ENCODE peak calls at places on chromosomes 13 and 19, in seven cellular contexts. One of them, this sample, is unnamed.

GRCh38 chr19:33819875-33820781 is 23.5 kb downstream of the KCTD15 start:
- DNase-seq in astrocyte of the spinal cord: peak; percentile 59
- DNase-seq in CD4-positive, CD25-positive, alpha-beta regulatory T cell: peak; percentile 80
- DNase-seq in GM23338: peak; percentile 84
- DNase-seq in cardiac fibroblast: peak; percentile 68
- DNase-seq in BJ: peak; percentile 25
- DNase-seq in pancreas: peak; percentile 75
- DNase-seq in this sample: peak; percentile 61

GRCh38 chr19:34351382-34351802 is 13.6 kb upstream of the GPI start:
- DNase-seq in astrocyte of the spinal cord: no peak
- DNase-seq in CD4-positive, CD25-positive, alpha-beta regulatory T cell: peak; percentile 82
- DNase-seq in GM23338: no peak
- DNase-seq in cardiac fibroblast: no peak
- DNase-seq in BJ: no peak
- DNase-seq in pancreas: no peak
- DNase-seq in this sample: no peak

GRCh38 chr13:112454648-112455334 is 78.6 kb downstream of the SPACA7 start:
- DNase-seq in astrocyte of the spinal cord: no peak
- DNase-seq in CD4-positive, CD25-positive, alpha-beta regulatory T cell: no peak
- DNase-seq in GM23338: no peak
- DNase-seq in cardiac fibroblast: no peak
- DNase-seq in BJ: no peak
- DNase-seq in pancreas: no peak
- DNase-seq in this sample: no peak

GRCh38 chr13:30569901-30570576 is 47.7 kb upstream of the USPL1 start:
- DNase-seq in astrocyte of the spinal cord: peak; percentile 96
- DNase-seq in CD4-positive, CD25-positive, alpha-beta regulatory T cell: no peak
- DNase-seq in GM23338: peak; percentile 17
- DNase-seq in cardiac fibroblast: peak; percentile 96
- DNase-seq in BJ: peak; percentile 90
- DNase-seq in pancreas: no peak
- DNase-seq in this sample: peak; percentile 96

GRCh38 chr19:58543826-58544590 is at the start of gene TRIM28:
- DNase-seq in astrocyte of the spinal cord: peak; percentile 99
- DNase-seq in CD4-positive, CD25-positive, alpha-beta regulatory T cell: peak; percentile 98
- DNase-seq in GM23338: peak; percentile 98
- DNase-seq in cardiac fibroblast: peak; percentile 99
- DNase-seq in BJ: peak; percentile 97
- DNase-seq in pancreas: peak; percentile 97
- DNase-seq in this sample: peak; percentile 100

GRCh38 chr19:10961763-10962536 is 1.1 kb downstream of the SMARCA4 start:
- DNase-seq in astrocyte of the spinal cord: peak; percentile 23
- DNase-seq in CD4-positive, CD25-positive, alpha-beta regulatory T cell: no peak
- DNase-seq in GM23338: no peak
- DNase-seq in cardiac fibroblast: peak; percentile 34
- DNase-seq in BJ: no peak
- DNase-seq in pancreas: no peak
- DNase-seq in this sample: peak; percentile 43

GRCh38 chr13:49315036-49315565 is 67.4 kb downstream of the CDADC1 start:
- DNase-seq in astrocyte of the spinal cord: peak; percentile 20
- DNase-seq in CD4-positive, CD25-positive, alpha-beta regulatory T cell: no peak
- DNase-seq in GM23338: no peak
- DNase-seq in cardiac fibroblast: peak; percentile 26
- DNase-seq in BJ: no peak
- DNase-seq in pancreas: no peak
- DNase-seq in this sample: peak; percentile 54

GRCh38 chr13:94236876-94237275 is 242.6 kb downstream of the DCT start:
- DNase-seq in astrocyte of the spinal cord: peak; percentile 10
- DNase-seq in CD4-positive, CD25-positive, alpha-beta regulatory T cell: peak; percentile 18
- DNase-seq in GM23338: no peak
- DNase-seq in cardiac fibroblast: peak; percentile 22
- DNase-seq in BJ: no peak
- DNase-seq in pancreas: no peak
- DNase-seq in this sample: no peak

GRCh38 chr13:20001351-20001750 is 42.8 kb downstream of the ZMYM2 start:
- DNase-seq in astrocyte of the spinal cord: no peak
- DNase-seq in CD4-positive, CD25-positive, alpha-beta regulatory T cell: no peak
- DNase-seq in GM23338: no peak
- DNase-seq in cardiac fibroblast: no peak
- DNase-seq in BJ: no peak
- DNase-seq in pancreas: no peak
- DNase-seq in this sample: no peak

GRCh38 chr19:18153555-18154134 is 682 bp downstream of the PIK3R2 start:
- DNase-seq in astrocyte of the spinal cord: no peak
- DNase-seq in CD4-positive, CD25-positive, alpha-beta regulatory T cell: peak; percentile 10
- DNase-seq in GM23338: peak; percentile 31
- DNase-seq in cardiac fibroblast: no peak
- DNase-seq in BJ: no peak
- DNase-seq in pancreas: peak; percentile 47
- DNase-seq in this sample: no peak

GRCh38 chr13:76516013-76516412 is 370.2 kb downstream of the KCTD12 start:
- DNase-seq in astrocyte of the spinal cord: peak; percentile 89
- DNase-seq in CD4-positive, CD25-positive, alpha-beta regulatory T cell: no peak
- DNase-seq in GM23338: no peak
- DNase-seq in cardiac fibroblast: peak; percentile 94
- DNase-seq in BJ: peak; percentile 46
- DNase-seq in pancreas: no peak
- DNase-seq in this sample: peak; percentile 82

GRCh38 chr13:93227906-93228801 is 1.5 kb downstream of the GPC6 start:
- DNase-seq in astrocyte of the spinal cord: peak; percentile 92
- DNase-seq in CD4-positive, CD25-positive, alpha-beta regulatory T cell: no peak
- DNase-seq in GM23338: peak; percentile 91
- DNase-seq in cardiac fibroblast: peak; percentile 77
- DNase-seq in BJ: no peak
- DNase-seq in pancreas: peak; percentile 36
- DNase-seq in this sample: peak; percentile 93

GRCh38 chr13:33264620-33264978 is 21.0 kb downstream of the STARD13 start:
- DNase-seq in astrocyte of the spinal cord: no peak
- DNase-seq in CD4-positive, CD25-positive, alpha-beta regulatory T cell: no peak
- DNase-seq in GM23338: no peak
- DNase-seq in cardiac fibroblast: no peak
- DNase-seq in BJ: no peak
- DNase-seq in pancreas: no peak
- DNase-seq in this sample: no peak

GRCh38 chr13:98512774-98513327 is 64.1 kb downstream of the STK24 start:
- DNase-seq in astrocyte of the spinal cord: no peak
- DNase-seq in CD4-positive, CD25-positive, alpha-beta regulatory T cell: no peak
- DNase-seq in GM23338: no peak
- DNase-seq in cardiac fibroblast: no peak
- DNase-seq in BJ: no peak
- DNase-seq in pancreas: no peak
- DNase-seq in this sample: no peak

GRCh38 chr13:98510156-98510509 is 66.8 kb downstream of the STK24 start:
- DNase-seq in astrocyte of the spinal cord: no peak
- DNase-seq in CD4-positive, CD25-positive, alpha-beta regulatory T cell: no peak
- DNase-seq in GM23338: no peak
- DNase-seq in cardiac fibroblast: no peak
- DNase-seq in BJ: no peak
- DNase-seq in pancreas: no peak
- DNase-seq in this sample: no peak

GRCh38 chr13:98509271-98510155 is 67.4 kb downstream of the STK24 start:
- DNase-seq in astrocyte of the spinal cord: peak; percentile 90
- DNase-seq in CD4-positive, CD25-positive, alpha-beta regulatory T cell: peak; percentile 74
- DNase-seq in GM23338: no peak
- DNase-seq in cardiac fibroblast: peak; percentile 96
- DNase-seq in BJ: peak; percentile 78
- DNase-seq in pancreas: no peak
- DNase-seq in this sample: peak; percentile 90

GRCh38 chr13:98513837-98514236 is 63.1 kb downstream of the STK24 start:
- DNase-seq in astrocyte of the spinal cord: no peak
- DNase-seq in CD4-positive, CD25-positive, alpha-beta regulatory T cell: no peak
- DNase-seq in GM23338: no peak
- DNase-seq in cardiac fibroblast: no peak
- DNase-seq in BJ: no peak
- DNase-seq in pancreas: no peak
- DNase-seq in this sample: no peak

GRCh38 chr13:98511435-98511834 is 65.5 kb downstream of the STK24 start:
- DNase-seq in astrocyte of the spinal cord: no peak
- DNase-seq in CD4-positive, CD25-positive, alpha-beta regulatory T cell: no peak
- DNase-seq in GM23338: no peak
- DNase-seq in cardiac fibroblast: no peak
- DNase-seq in BJ: no peak
- DNase-seq in pancreas: no peak
- DNase-seq in this sample: no peak
- H3K4me3 ChIP-seq in astrocyte of the spinal cord: no peak overlapping the region
- H3K4me3 ChIP-seq in CD4-positive, CD25-positive, alpha-beta regulatory T cell: no peak overlapping the region
- H3K4me3 ChIP-seq in GM23338: no peak overlapping the region
- H3K4me3 ChIP-seq in cardiac fibroblast: no peak overlapping the region
- H3K4me3 ChIP-seq in BJ: no peak overlapping the region
- H3K4me3 ChIP-seq in pancreas: no peak overlapping the region
- H3K4me3 ChIP-seq in this sample: no peak overlapping the region

DNA sequence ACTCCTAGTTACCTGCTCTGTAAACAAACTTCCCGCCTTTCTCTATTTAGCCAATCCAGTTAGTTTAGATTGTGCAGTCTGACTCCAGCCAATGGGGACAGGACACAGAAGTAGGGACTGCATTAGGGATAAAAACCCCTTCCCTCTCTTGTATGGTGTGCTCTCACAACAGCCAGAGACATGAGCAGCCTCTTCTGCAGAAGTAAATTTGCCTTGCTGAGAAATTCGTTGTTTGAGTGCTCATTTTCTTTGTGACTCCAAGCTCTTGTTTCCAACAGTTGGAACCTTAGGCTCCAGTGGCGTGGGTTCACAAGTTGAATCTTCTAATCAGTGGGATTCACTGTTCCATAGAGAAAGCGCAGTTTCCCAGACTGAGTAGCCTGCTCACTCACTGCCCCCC is 66.1 kb downstream of the ZNF93 start:
- DNase-seq in astrocyte of the spinal cord: no peak
- DNase-seq in CD4-positive, CD25-positive, alpha-beta regulatory T cell: no peak
- DNase-seq in GM23338: peak; percentile 42
- DNase-seq in cardiac fibroblast: no peak
- DNase-seq in BJ: no peak
- DNase-seq in pancreas: no peak
- DNase-seq in this sample: no peak
- H3K4me3 ChIP-seq in astrocyte of the spinal cord: no peak overlapping the region
- H3K4me3 ChIP-seq in CD4-positive, CD25-positive, alpha-beta regulatory T cell: no peak overlapping the region
- H3K4me3 ChIP-seq in GM23338: no peak overlapping the region
- H3K4me3 ChIP-seq in cardiac fibroblast: no peak overlapping the region
- H3K4me3 ChIP-seq in BJ: no peak overlapping the region
- H3K4me3 ChIP-seq in pancreas: no peak overlapping the region
- H3K4me3 ChIP-seq in this sample: no peak overlapping the region

DNA sequence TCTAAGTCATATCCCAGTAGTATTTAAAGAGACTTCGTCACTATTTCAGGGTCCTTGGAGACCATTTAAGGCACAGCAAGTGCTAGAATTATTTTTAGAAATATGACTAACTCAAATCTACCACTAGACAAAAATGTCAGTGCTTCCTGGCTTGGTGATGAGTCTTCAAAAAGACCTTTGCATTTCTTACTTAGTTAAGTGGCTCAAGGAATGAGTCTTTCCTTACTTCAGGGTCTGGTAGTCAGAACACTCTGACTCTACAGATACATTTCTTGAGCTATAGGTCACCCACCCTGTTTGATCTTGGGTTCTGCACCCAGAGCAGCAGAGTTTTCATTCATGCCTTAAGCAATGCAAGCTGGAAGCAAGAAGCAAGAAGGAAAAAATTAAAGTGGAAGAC is 191.0 kb upstream of the HTR2A start:
- DNase-seq in astrocyte of the spinal cord: peak; percentile 79
- DNase-seq in CD4-positive, CD25-positive, alpha-beta regulatory T cell: no peak
- DNase-seq in GM23338: no peak
- DNase-seq in cardiac fibroblast: peak; percentile 86
- DNase-seq in BJ: peak; percentile 30
- DNase-seq in pancreas: no peak
- DNase-seq in this sample: peak; percentile 76
- H3K4me3 ChIP-seq in astrocyte of the spinal cord: no peak overlapping the region
- H3K4me3 ChIP-seq in CD4-positive, CD25-positive, alpha-beta regulatory T cell: no peak overlapping the region
- H3K4me3 ChIP-seq in GM23338: no peak overlapping the region
- H3K4me3 ChIP-seq in cardiac fibroblast: no peak overlapping the region
- H3K4me3 ChIP-seq in BJ: no peak overlapping the region
- H3K4me3 ChIP-seq in pancreas: no peak overlapping the region
- H3K4me3 ChIP-seq in this sample: no peak overlapping the region

DNA sequence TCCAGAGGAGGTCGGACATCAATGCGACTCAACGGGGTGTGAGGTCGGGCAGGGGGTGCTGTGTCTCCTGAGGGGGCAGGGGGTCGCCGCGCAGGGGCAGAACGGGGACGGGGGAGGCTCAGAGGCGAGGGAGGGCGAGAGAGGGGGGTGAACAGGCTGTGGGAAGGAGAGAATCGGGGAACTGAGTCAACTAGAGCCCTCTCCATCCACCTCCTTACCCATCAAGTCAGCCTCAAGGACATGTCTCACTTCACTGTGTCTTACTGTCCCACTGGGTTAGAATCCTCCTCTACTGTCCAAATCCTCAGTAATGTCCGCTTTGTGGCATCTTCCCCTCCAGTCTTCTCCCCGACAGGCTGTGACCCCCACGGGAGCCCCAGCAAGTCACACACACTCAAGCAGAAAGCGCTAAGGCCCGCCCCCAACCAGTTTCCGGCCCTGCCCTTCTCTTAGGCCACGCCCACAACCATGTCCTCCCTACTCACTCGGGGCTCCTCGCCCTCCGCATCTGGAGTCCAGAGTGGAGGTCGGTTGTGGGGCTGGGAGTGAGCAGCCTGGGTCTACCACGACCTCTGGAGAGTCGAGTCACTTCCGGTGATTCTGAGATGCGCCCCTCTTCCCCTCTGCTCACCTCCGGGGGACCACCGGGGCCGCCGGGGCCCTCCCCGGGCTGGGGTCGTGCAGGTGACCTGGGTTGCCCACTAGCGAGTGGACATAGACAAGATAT is 9.3 kb downstream of the PLEKHA4 start:
- DNase-seq in astrocyte of the spinal cord: no peak
- DNase-seq in CD4-positive, CD25-positive, alpha-beta regulatory T cell: peak; percentile 84
- DNase-seq in GM23338: peak; percentile 87
- DNase-seq in cardiac fibroblast: no peak
- DNase-seq in BJ: no peak
- DNase-seq in pancreas: peak; percentile 83
- DNase-seq in this sample: no peak
- H3K4me3 ChIP-seq in astrocyte of the spinal cord: no peak overlapping the region
- H3K4me3 ChIP-seq in CD4-positive, CD25-positive, alpha-beta regulatory T cell: peak overlapping the region; percentile 84
- H3K4me3 ChIP-seq in GM23338: peak overlapping the region; percentile 37
- H3K4me3 ChIP-seq in cardiac fibroblast: no peak overlapping the region
- H3K4me3 ChIP-seq in BJ: no peak overlapping the region
- H3K4me3 ChIP-seq in pancreas: peak overlapping the region; percentile 40
- H3K4me3 ChIP-seq in this sample: no peak overlapping the region

GRCh38 chr19:13864513-13865242 is 12.3 kb upstream of the NANOS3 start:
- DNase-seq in astrocyte of the spinal cord: no peak
- DNase-seq in CD4-positive, CD25-positive, alpha-beta regulatory T cell: no peak
- DNase-seq in GM23338: no peak
- DNase-seq in cardiac fibroblast: no peak
- DNase-seq in BJ: no peak
- DNase-seq in pancreas: no peak
- DNase-seq in this sample: no peak
- H3K4me3 ChIP-seq in astrocyte of the spinal cord: peak overlapping the region; percentile 2
- H3K4me3 ChIP-seq in CD4-positive, CD25-positive, alpha-beta regulatory T cell: no peak overlapping the region
- H3K4me3 ChIP-seq in GM23338: peak overlapping the region; percentile 45
- H3K4me3 ChIP-seq in cardiac fibroblast: no peak overlapping the region
- H3K4me3 ChIP-seq in BJ: peak overlapping the region; percentile 20
- H3K4me3 ChIP-seq in pancreas: peak overlapping the region; percentile 76
- H3K4me3 ChIP-seq in this sample: peak overlapping the region; percentile 65

GRCh38 chr13:21075303-21076264 is 14.2 kb upstream of the LATS2 start:
- DNase-seq in astrocyte of the spinal cord: peak; percentile 49
- DNase-seq in CD4-positive, CD25-positive, alpha-beta regulatory T cell: peak; percentile 15
- DNase-seq in GM23338: peak; percentile 76
- DNase-seq in cardiac fibroblast: peak; percentile 42
- DNase-seq in BJ: no peak
- DNase-seq in pancreas: no peak
- DNase-seq in this sample: peak; percentile 57
- H3K4me3 ChIP-seq in astrocyte of the spinal cord: peak overlapping the region; percentile 44
- H3K4me3 ChIP-seq in CD4-positive, CD25-positive, alpha-beta regulatory T cell: peak overlapping the region; percentile 35
- H3K4me3 ChIP-seq in GM23338: peak overlapping the region; percentile 49
- H3K4me3 ChIP-seq in cardiac fibroblast: peak overlapping the region; percentile 51
- H3K4me3 ChIP-seq in BJ: peak overlapping the region; percentile 32
- H3K4me3 ChIP-seq in pancreas: peak overlapping the region; percentile 43
- H3K4me3 ChIP-seq in this sample: peak overlapping the region; percentile 73

GRCh38 chr19:3982701-3983541 is 2.3 kb downstream of the EEF2 start:
- DNase-seq in astrocyte of the spinal cord: peak; percentile 39
- DNase-seq in CD4-positive, CD25-positive, alpha-beta regulatory T cell: no peak
- DNase-seq in GM23338: no peak
- DNase-seq in cardiac fibroblast: peak; percentile 72
- DNase-seq in BJ: no peak
- DNase-seq in pancreas: peak; percentile 19
- DNase-seq in this sample: peak; percentile 74
- H3K4me3 ChIP-seq in astrocyte of the spinal cord: peak overlapping the region; percentile 84
- H3K4me3 ChIP-seq in CD4-positive, CD25-positive, alpha-beta regulatory T cell: no peak overlapping the region
- H3K4me3 ChIP-seq in GM23338: peak overlapping the region; percentile 100
- H3K4me3 ChIP-seq in cardiac fibroblast: peak overlapping the region; percentile 95
- H3K4me3 ChIP-seq in BJ: peak overlapping the region; percentile 68
- H3K4me3 ChIP-seq in pancreas: peak overlapping the region; percentile 77
- H3K4me3 ChIP-seq in this sample: peak overlapping the region; percentile 95